ENCODE peak calls at places on chromosome 21, in five cellular contexts. J, R, M, F and Q are unnamed samples.

GRCh38 chr21:27681038-27681437 is 714.1 kb upstream of the ADAMTS5 start:
- DNase-seq in J (no peak), R (peak; percentile 46), M (no peak), F (no peak), Q (no peak)

GRCh38 chr21:45353200-45353599 is 51.8 kb upstream of the COL18A1 start:
- DNase-seq in J (no peak), R (no peak), M (no peak), F (no peak), Q (no peak)

GRCh38 chr21:19109694-19110093 is 706.1 kb upstream of the TMPRSS15 start:
- DNase-seq in J (no peak), R (no peak), M (no peak), F (no peak), Q (no peak)

GRCh38 chr21:45098867-45099266 is 24.5 kb downstream of the ADARB1 start:
- DNase-seq in J (no peak), R (no peak), M (no peak), F (no peak), Q (no peak)

GRCh38 chr21:34900376-34900775 is 148.7 kb downstream of the RUNX1 start:
- DNase-seq in J (no peak), R (no peak), M (no peak), F (no peak), Q (no peak)

GRCh38 chr21:35925497-35925896 is 134.8 kb downstream of the SETD4 start:
- DNase-seq in J (no peak), R (peak; percentile 18), M (no peak), F (peak; percentile 20), Q (peak; percentile 14)

GRCh38 chr21:45613396-45613795 is 30.1 kb upstream of the PCBP3 start:
- DNase-seq in J (no peak), R (no peak), M (peak; percentile 27), F (no peak), Q (no peak)

GRCh38 chr21:46035809-46036695 is 54.5 kb downstream of the COL6A1 start:
- DNase-seq in J (peak; percentile 79), R (peak; percentile 95), M (no peak), F (no peak), Q (no peak)

GRCh38 chr21:21715286-21715969 is 717.2 kb downstream of the NCAM2 start:
- DNase-seq in J (no peak), R (peak; percentile 93), M (no peak), F (no peak), Q (peak; percentile 6)

GRCh38 chr21:44750675-44751025 is 39.3 kb upstream of the TSPEAR start:
- DNase-seq in J (no peak), R (no peak), M (peak; percentile 37), F (no peak), Q (no peak)

GRCh38 chr21:45478115-45478801 is 64.0 kb downstream of the SLC19A1 start:
- DNase-seq in J (peak; percentile 73), R (peak; percentile 49), M (no peak), F (peak; percentile 57), Q (no peak)

GRCh38 chr21:44691686-44692085 is 5.3 kb upstream of the KRTAP10-12 start:
- DNase-seq in J (no peak), R (no peak), M (no peak), F (no peak), Q (no peak)

GRCh38 chr21:26966360-26966977 is 419 bp downstream of the ADAMTS5 start:
- DNase-seq in J (no peak), R (peak; percentile 37), M (no peak), F (no peak), Q (no peak)

GRCh38 chr21:45393833-45394638 is 10.9 kb upstream of the COL18A1 start:
- DNase-seq in J (no peak), R (no peak), M (peak; percentile 47), F (no peak), Q (no peak)

GRCh38 chr21:34736116-34736870 is 67.5 kb downstream of the CLIC6 start:
- DNase-seq in J (no peak), R (peak; percentile 44), M (no peak), F (peak; percentile 33), Q (no peak)

GRCh38 chr21:27498025-27498424 is 531.1 kb upstream of the ADAMTS5 start:
- DNase-seq in J (no peak), R (peak; percentile 14), M (no peak), F (no peak), Q (no peak)

GRCh38 chr21:15692711-15693110 is 37.1 kb upstream of the USP25 start:
- DNase-seq in J (no peak), R (peak; percentile 72), M (no peak), F (no peak), Q (no peak)

GRCh38 chr21:45256021-45256911 is 31.4 kb downstream of the POFUT2 start:
- DNase-seq in J (no peak), R (no peak), M (no peak), F (no peak), Q (no peak)

GRCh38 chr21:40143822-40144525 is 276.7 kb downstream of the PCP4 start:
- DNase-seq in J (peak; percentile 20), R (peak; percentile 18), M (no peak), F (peak; percentile 53), Q (peak; percentile 24)

GRCh38 chr21:15706686-15707085 is 23.1 kb upstream of the USP25 start:
- DNase-seq in J (no peak), R (peak; percentile 97), M (no peak), F (peak; percentile 50), Q (peak; percentile 65)

GRCh38 chr21:43733060-43733459 is 14.1 kb downstream of the PDXK start:
- DNase-seq in J (no peak), R (no peak), M (no peak), F (no peak), Q (no peak)

GRCh38 chr21:45295576-45296365 is 8.1 kb upstream of the POFUT2 start:
- DNase-seq in J (peak; percentile 65), R (peak; percentile 91), M (peak; percentile 43), F (no peak), Q (peak; percentile 92)

GRCh38 chr21:45735259-45736000 is 91.9 kb downstream of the PCBP3 start:
- DNase-seq in J (no peak), R (no peak), M (no peak), F (no peak), Q (no peak)

GRCh38 chr21:15293251-15293650 is 228.5 kb upstream of the NRIP1 start:
- DNase-seq in J (no peak), R (peak; percentile 82), M (no peak), F (no peak), Q (peak; percentile 40)

GRCh38 chr21:44304846-44305245 is 5.0 kb downstream of the PFKL start:
- DNase-seq in J (peak; percentile 42), R (peak; percentile 23), M (no peak), F (peak; percentile 33), Q (peak; percentile 78)

GRCh38 chr21:45749974-45750373 is 106.4 kb downstream of the PCBP3 start:
- DNase-seq in J (no peak), R (no peak), M (peak; percentile 44), F (no peak), Q (no peak)

GRCh38 chr21:24197956-24198355 is 1409.3 kb downstream of the MRPL39 start:
- DNase-seq in J (no peak), R (peak; percentile 20), M (no peak), F (no peak), Q (no peak)

DNA sequence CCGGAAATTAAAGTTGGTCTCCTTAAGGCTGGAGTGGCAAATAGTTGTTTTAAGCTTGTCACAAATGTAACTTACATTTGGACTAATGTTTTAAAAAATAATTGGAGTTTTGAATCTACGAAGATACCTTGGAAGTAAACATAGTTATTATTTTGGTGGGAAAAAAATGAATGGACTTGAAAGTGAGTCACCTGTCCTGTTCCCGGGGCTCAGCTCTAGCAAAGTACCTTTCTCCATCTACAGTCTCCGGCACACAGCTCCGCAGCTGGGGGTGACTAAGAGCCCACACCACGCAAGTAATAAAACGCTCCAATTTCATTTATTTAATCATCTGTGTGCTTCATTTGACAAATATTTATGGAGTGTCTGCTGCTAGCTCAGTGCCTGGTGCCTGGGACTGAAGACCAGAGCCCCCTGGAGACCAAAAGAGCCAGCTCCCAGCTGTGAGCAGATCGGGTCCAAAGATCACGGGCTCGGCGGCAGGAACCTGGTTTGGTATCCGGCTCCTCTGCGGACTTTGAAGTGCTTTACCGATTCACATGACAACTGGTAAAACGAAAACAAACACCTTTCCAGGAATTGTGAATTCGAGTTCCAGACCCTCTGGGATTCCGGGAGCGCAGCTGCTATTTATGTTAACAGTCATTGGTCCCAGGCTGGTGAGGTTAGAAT is 1.7 kb upstream of the RIPK4 start:
- DNase-seq in J (no peak), R (peak; percentile 85), M (peak; percentile 62), F (no peak), Q (peak; percentile 90)
- TF ChIP-seq POLR2A in J (no peak), R (peak; percentile 29), M (no peak), F (peak; percentile 35), Q (no peak)

GRCh38 chr21:38351176-38351959 is 94.6 kb downstream of the KCNJ15 start:
- DNase-seq in J (no peak), R (peak; percentile 16), M (no peak), F (no peak), Q (no peak)
- TF ChIP-seq POLR2A in J (no peak), R (no peak), M (no peak), F (no peak), Q (no peak)

GRCh38 chr21:42461881-42462877 is 33.8 kb downstream of the RSPH1 start:
- DNase-seq in J (no peak), R (no peak), M (peak; percentile 38), F (no peak), Q (no peak)
- TF ChIP-seq POLR2A in J (no peak), R (no peak), M (no peak), F (no peak), Q (no peak)

GRCh38 chr21:29342394-29342957 is 43.8 kb downstream of the BACH1 start:
- DNase-seq in J (peak; percentile 49), R (peak; percentile 99), M (peak; percentile 82), F (no peak), Q (peak; percentile 69)
- TF ChIP-seq POLR2A in J (no peak), R (peak; percentile 79), M (no peak), F (no peak), Q (peak; percentile 26)

DNA sequence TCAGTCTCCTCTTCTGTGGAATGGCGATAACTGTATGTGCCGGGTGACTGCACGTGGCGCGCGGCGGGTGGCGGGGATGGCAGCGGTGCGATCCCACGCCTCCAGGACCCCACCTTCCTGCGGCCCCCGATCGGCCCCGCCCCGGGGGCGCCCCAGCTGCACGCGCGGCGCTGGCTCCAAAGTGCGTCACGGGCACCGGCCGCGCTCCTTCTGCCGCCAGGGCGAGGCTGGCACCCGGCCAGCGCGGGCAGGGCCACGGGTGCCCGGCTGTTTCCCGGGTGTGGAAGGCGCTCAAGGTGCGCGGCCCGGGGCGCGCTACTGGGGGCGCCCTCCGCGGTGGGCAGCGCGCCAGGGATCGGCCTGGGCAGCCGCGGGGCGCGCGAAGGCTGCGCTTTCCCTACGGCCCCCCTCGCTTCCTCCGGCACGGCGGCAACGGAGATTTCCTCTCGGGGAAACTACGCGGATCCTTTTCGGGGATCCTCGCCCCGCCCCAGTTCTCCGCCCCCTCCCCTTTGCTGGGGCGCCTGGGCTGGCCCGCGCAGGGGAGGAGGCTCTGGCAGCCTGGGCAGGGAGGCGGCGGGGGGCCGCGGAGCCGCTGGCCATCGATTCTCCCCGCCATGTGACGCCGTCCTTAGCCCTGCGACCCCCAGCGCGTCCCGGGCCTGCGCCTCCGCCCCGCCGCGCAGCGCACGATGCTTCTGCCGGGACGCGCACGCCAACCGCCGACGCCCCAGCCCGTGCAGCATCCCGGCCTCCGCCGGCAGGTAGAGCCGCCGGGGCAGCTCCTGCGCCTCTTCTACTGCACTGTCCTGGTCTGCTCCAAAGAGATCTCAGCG is at the start of gene EVA1C:
- DNase-seq in J (peak; percentile 77), R (peak; percentile 30), M (peak; percentile 87), F (peak; percentile 64), Q (peak; percentile 84)
- TF ChIP-seq POLR2A in J (peak; percentile 76), R (no peak), M (no peak), F (peak; percentile 51), Q (peak; percentile 15)